ENCODE peak calls at places on chromosomes 6 and 20, in six cellular contexts. One of them, this sample, is unnamed.

GRCh38 chr20:22449115-22449973 is 135.0 kb downstream of the FOXA2 start:
- DNase-seq in heart right ventricle: no peak
- DNase-seq in GM23338: no peak
- DNase-seq in astrocyte: no peak
- DNase-seq in IMR-90: no peak
- DNase-seq in right cardiac atrium: peak; percentile 31
- DNase-seq in this sample: no peak

GRCh38 chr6:50990750-50991446 is 172.2 kb downstream of the TFAP2B start:
- DNase-seq in heart right ventricle: no peak
- DNase-seq in GM23338: no peak
- DNase-seq in astrocyte: peak; percentile 2
- DNase-seq in IMR-90: no peak
- DNase-seq in right cardiac atrium: no peak
- DNase-seq in this sample: no peak

GRCh38 chr20:36472656-36473071 is 68.7 kb upstream of the MYL9 start:
- DNase-seq in heart right ventricle: peak; percentile 43
- DNase-seq in GM23338: peak; percentile 83
- DNase-seq in astrocyte: no peak
- DNase-seq in IMR-90: no peak
- DNase-seq in right cardiac atrium: peak; percentile 67
- DNase-seq in this sample: peak; percentile 39

GRCh38 chr20:46544576-46544975 is 5.9 kb downstream of the OCSTAMP start:
- DNase-seq in heart right ventricle: no peak
- DNase-seq in GM23338: no peak
- DNase-seq in astrocyte: no peak
- DNase-seq in IMR-90: peak; percentile 8
- DNase-seq in right cardiac atrium: no peak
- DNase-seq in this sample: no peak

GRCh38 chr6:41715779-41716515 is 19.5 kb downstream of the TFEB start:
- DNase-seq in heart right ventricle: no peak
- DNase-seq in GM23338: no peak
- DNase-seq in astrocyte: no peak
- DNase-seq in IMR-90: no peak
- DNase-seq in right cardiac atrium: no peak
- DNase-seq in this sample: no peak

GRCh38 chr6:151060096-151060741 is 179.5 kb upstream of the AKAP12 start:
- DNase-seq in heart right ventricle: no peak
- DNase-seq in GM23338: no peak
- DNase-seq in astrocyte: peak; percentile 98
- DNase-seq in IMR-90: peak; percentile 96
- DNase-seq in right cardiac atrium: no peak
- DNase-seq in this sample: no peak

GRCh38 chr20:16758459-16759160 is 10.5 kb downstream of the OTOR start:
- DNase-seq in heart right ventricle: no peak
- DNase-seq in GM23338: no peak
- DNase-seq in astrocyte: no peak
- DNase-seq in IMR-90: no peak
- DNase-seq in right cardiac atrium: no peak
- DNase-seq in this sample: no peak

GRCh38 chr6:152206072-152206818 is 398.8 kb downstream of the ESR1 start:
- DNase-seq in heart right ventricle: no peak
- DNase-seq in GM23338: peak; percentile 71
- DNase-seq in astrocyte: no peak
- DNase-seq in IMR-90: peak; percentile 8
- DNase-seq in right cardiac atrium: peak; percentile 34
- DNase-seq in this sample: no peak

GRCh38 chr6:5786321-5787053 is 220.2 kb downstream of the NRN1 start:
- DNase-seq in heart right ventricle: no peak
- DNase-seq in GM23338: no peak
- DNase-seq in astrocyte: peak; percentile 13
- DNase-seq in IMR-90: no peak
- DNase-seq in right cardiac atrium: no peak
- DNase-seq in this sample: no peak

GRCh38 chr6:133223458-133224014 is 17.6 kb upstream of the EYA4 start:
- DNase-seq in heart right ventricle: no peak
- DNase-seq in GM23338: no peak
- DNase-seq in astrocyte: no peak
- DNase-seq in IMR-90: no peak
- DNase-seq in right cardiac atrium: no peak
- DNase-seq in this sample: no peak

GRCh38 chr6:117448732-117449131 is 23.0 kb upstream of the ROS1 start:
- DNase-seq in heart right ventricle: no peak
- DNase-seq in GM23338: no peak
- DNase-seq in astrocyte: peak; percentile 96
- DNase-seq in IMR-90: peak; percentile 94
- DNase-seq in right cardiac atrium: no peak
- DNase-seq in this sample: no peak

GRCh38 chr6:113855500-113856010 is 1.6 kb upstream of the MARCKS start:
- DNase-seq in heart right ventricle: no peak
- DNase-seq in GM23338: peak; percentile 58
- DNase-seq in astrocyte: peak; percentile 40
- DNase-seq in IMR-90: peak; percentile 55
- DNase-seq in right cardiac atrium: peak; percentile 25
- DNase-seq in this sample: no peak

GRCh38 chr20:2617099-2617714 is 35.2 kb upstream of the NOP56 start:
- DNase-seq in heart right ventricle: no peak
- DNase-seq in GM23338: no peak
- DNase-seq in astrocyte: no peak
- DNase-seq in IMR-90: no peak
- DNase-seq in right cardiac atrium: no peak
- DNase-seq in this sample: no peak

GRCh38 chr20:5149892-5150225 is 23.1 kb downstream of the CDS2 start:
- DNase-seq in heart right ventricle: no peak
- DNase-seq in GM23338: no peak
- DNase-seq in astrocyte: no peak
- DNase-seq in IMR-90: no peak
- DNase-seq in right cardiac atrium: no peak
- DNase-seq in this sample: no peak

GRCh38 chr6:6221829-6222535 is 98.5 kb downstream of the F13A1 start:
- DNase-seq in heart right ventricle: no peak
- DNase-seq in GM23338: peak; percentile 79
- DNase-seq in astrocyte: no peak
- DNase-seq in IMR-90: no peak
- DNase-seq in right cardiac atrium: no peak
- DNase-seq in this sample: no peak

GRCh38 chr20:8156603-8157079 is 24.6 kb downstream of the PLCB1 start:
- DNase-seq in heart right ventricle: no peak
- DNase-seq in GM23338: no peak
- DNase-seq in astrocyte: peak; percentile 62
- DNase-seq in IMR-90: peak; percentile 59
- DNase-seq in right cardiac atrium: no peak
- DNase-seq in this sample: no peak

GRCh38 chr6:9467746-9468145 is 947.1 kb downstream of the TFAP2A start:
- DNase-seq in heart right ventricle: no peak
- DNase-seq in GM23338: no peak
- DNase-seq in astrocyte: peak; percentile 44
- DNase-seq in IMR-90: peak; percentile 67
- DNase-seq in right cardiac atrium: no peak
- DNase-seq in this sample: no peak

GRCh38 chr6:144768676-144769599 is 483.8 kb downstream of the UTRN start:
- DNase-seq in heart right ventricle: no peak
- DNase-seq in GM23338: no peak
- DNase-seq in astrocyte: no peak
- DNase-seq in IMR-90: no peak
- DNase-seq in right cardiac atrium: no peak
- DNase-seq in this sample: no peak

GRCh38 chr20:51026317-51026716 is 3.4 kb upstream of the KCNG1 start:
- DNase-seq in heart right ventricle: no peak
- DNase-seq in GM23338: no peak
- DNase-seq in astrocyte: no peak
- DNase-seq in IMR-90: no peak
- DNase-seq in right cardiac atrium: no peak
- DNase-seq in this sample: no peak

GRCh38 chr6:19803331-19804330 is 33.5 kb upstream of the ID4 start:
- DNase-seq in heart right ventricle: no peak
- DNase-seq in GM23338: no peak
- DNase-seq in astrocyte: peak; percentile 41
- DNase-seq in IMR-90: peak; percentile 19
- DNase-seq in right cardiac atrium: no peak
- DNase-seq in this sample: no peak

GRCh38 chr6:127938701-127939100 is 37.8 kb upstream of the THEMIS start:
- DNase-seq in heart right ventricle: no peak
- DNase-seq in GM23338: peak; percentile 18
- DNase-seq in astrocyte: peak; percentile 38
- DNase-seq in IMR-90: peak; percentile 64
- DNase-seq in right cardiac atrium: no peak
- DNase-seq in this sample: no peak

GRCh38 chr6:7921582-7922199 is 11.1 kb upstream of the TXNDC5 start:
- DNase-seq in heart right ventricle: no peak
- DNase-seq in GM23338: no peak
- DNase-seq in astrocyte: no peak
- DNase-seq in IMR-90: no peak
- DNase-seq in right cardiac atrium: no peak
- DNase-seq in this sample: no peak

GRCh38 chr6:42190784-42191183 is 4.0 kb downstream of the GUCA1B start:
- DNase-seq in heart right ventricle: no peak
- DNase-seq in GM23338: no peak
- DNase-seq in astrocyte: peak; percentile 73
- DNase-seq in IMR-90: peak; percentile 92
- DNase-seq in right cardiac atrium: no peak
- DNase-seq in this sample: no peak

GRCh38 chr20:32522775-32523612 is 62.1 kb downstream of the NOL4L start:
- DNase-seq in heart right ventricle: no peak
- DNase-seq in GM23338: no peak
- DNase-seq in astrocyte: no peak
- DNase-seq in IMR-90: peak; percentile 55
- DNase-seq in right cardiac atrium: no peak
- DNase-seq in this sample: no peak
- H3K4me1 ChIP-seq in heart right ventricle: peaks cover under 1% of the 10 kb centered on the region
- H3K4me1 ChIP-seq in GM23338: peaks cover 10% of the 10 kb centered on the region
- H3K4me1 ChIP-seq in astrocyte: peaks cover 7% of the 10 kb centered on the region
- H3K4me1 ChIP-seq in IMR-90: no peaks in the 10 kb centered on the region
- H3K4me1 ChIP-seq in right cardiac atrium: peaks cover 2% of the 10 kb centered on the region
- H3K4me1 ChIP-seq in this sample: peaks cover 71% of the 10 kb centered on the region

GRCh38 chr6:72953901-72954494 is 271.3 kb downstream of the KHDC1L start:
- DNase-seq in heart right ventricle: no peak
- DNase-seq in GM23338: no peak
- DNase-seq in astrocyte: peak; percentile 80
- DNase-seq in IMR-90: peak; percentile 61
- DNase-seq in right cardiac atrium: no peak
- DNase-seq in this sample: no peak

GRCh38 chr6:72954736-72955135 is 270.6 kb downstream of the KHDC1L start:
- DNase-seq in heart right ventricle: no peak
- DNase-seq in GM23338: no peak
- DNase-seq in astrocyte: peak; percentile 53
- DNase-seq in IMR-90: no peak
- DNase-seq in right cardiac atrium: no peak
- DNase-seq in this sample: no peak

GRCh38 chr6:72950114-72950860 is 275.0 kb downstream of the KHDC1L start:
- DNase-seq in heart right ventricle: no peak
- DNase-seq in GM23338: no peak
- DNase-seq in astrocyte: peak; percentile 83
- DNase-seq in IMR-90: peak; percentile 89
- DNase-seq in right cardiac atrium: no peak
- DNase-seq in this sample: no peak

GRCh38 chr6:72955666-72956065 is 269.6 kb downstream of the KHDC1L start:
- DNase-seq in heart right ventricle: no peak
- DNase-seq in GM23338: no peak
- DNase-seq in astrocyte: no peak
- DNase-seq in IMR-90: no peak
- DNase-seq in right cardiac atrium: no peak
- DNase-seq in this sample: no peak

GRCh38 chr6:72952808-72953630 is 272.3 kb downstream of the KHDC1L start:
- DNase-seq in heart right ventricle: no peak
- DNase-seq in GM23338: no peak
- DNase-seq in astrocyte: peak; percentile 86
- DNase-seq in IMR-90: peak; percentile 51
- DNase-seq in right cardiac atrium: no peak
- DNase-seq in this sample: no peak
- H3K4me1 ChIP-seq in heart right ventricle: no peaks in the 10 kb centered on the region
- H3K4me1 ChIP-seq in GM23338: peaks cover 11% of the 10 kb centered on the region
- H3K4me1 ChIP-seq in astrocyte: peaks cover 22% of the 10 kb centered on the region
- H3K4me1 ChIP-seq in IMR-90: peaks cover 13% of the 10 kb centered on the region
- H3K4me1 ChIP-seq in right cardiac atrium: peaks cover 3% of the 10 kb centered on the region
- H3K4me1 ChIP-seq in this sample: no peaks in the 10 kb centered on the region

DNA sequence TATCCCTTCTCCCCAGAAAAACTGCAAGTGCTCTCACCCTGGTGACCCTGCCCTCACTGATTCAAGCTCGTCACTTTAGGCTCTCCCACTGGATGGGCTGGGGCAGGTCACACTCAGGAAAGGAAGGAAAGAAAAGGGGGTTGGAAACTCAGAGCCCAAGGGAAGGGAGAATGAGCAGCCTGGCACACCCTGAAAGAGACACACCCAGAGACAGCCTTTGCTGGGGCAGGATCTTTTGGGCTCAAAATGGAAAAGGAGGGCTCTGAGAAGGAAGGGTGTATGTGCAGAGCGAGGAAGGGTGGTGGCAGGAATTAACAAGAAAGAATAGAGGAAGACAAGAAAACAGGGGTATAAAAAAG is 2.5 kb downstream of the PPP1R18 start:
- DNase-seq in heart right ventricle: no peak
- DNase-seq in GM23338: no peak
- DNase-seq in astrocyte: no peak
- DNase-seq in IMR-90: no peak
- DNase-seq in right cardiac atrium: no peak
- DNase-seq in this sample: no peak
- H3K4me1 ChIP-seq in heart right ventricle: peaks cover 21% of the 10 kb centered on the region
- H3K4me1 ChIP-seq in GM23338: peaks cover 48% of the 10 kb centered on the region
- H3K4me1 ChIP-seq in astrocyte: peaks cover 52% of the 10 kb centered on the region
- H3K4me1 ChIP-seq in IMR-90: peaks cover 23% of the 10 kb centered on the region
- H3K4me1 ChIP-seq in right cardiac atrium: peaks cover 7% of the 10 kb centered on the region
- H3K4me1 ChIP-seq in this sample: peaks cover 37% of the 10 kb centered on the region

GRCh38 chr6:111761783-111762312 is 111.4 kb downstream of the FYN start:
- DNase-seq in heart right ventricle: no peak
- DNase-seq in GM23338: no peak
- DNase-seq in astrocyte: no peak
- DNase-seq in IMR-90: peak; percentile 19
- DNase-seq in right cardiac atrium: peak; percentile 31
- DNase-seq in this sample: peak; percentile 42
- H3K4me1 ChIP-seq in heart right ventricle: peaks cover 5% of the 10 kb centered on the region
- H3K4me1 ChIP-seq in GM23338: peaks cover 35% of the 10 kb centered on the region
- H3K4me1 ChIP-seq in astrocyte: peaks cover 60% of the 10 kb centered on the region
- H3K4me1 ChIP-seq in IMR-90: peaks cover 45% of the 10 kb centered on the region
- H3K4me1 ChIP-seq in right cardiac atrium: peaks cover 53% of the 10 kb centered on the region
- H3K4me1 ChIP-seq in this sample: peaks cover 97% of the 10 kb centered on the region